ENCODE peak calls at places on chromosomes 2 and 18, in eight cellular contexts. I, Y, Z, U, D, A, B and E are unnamed samples. For H3K4me1, the result is how much of the 10 kb centered on the place peaks cover.

GRCh38 chr2:171814883-171815282 is 79.2 kb downstream of the SLC25A12 start:
- DNase-seq in I (no peak), Y (no peak), Z (no peak), U (no peak), D (no peak), A (no peak), B (no peak), E (no peak)

GRCh38 chr18:79394438-79395307 is 1.1 kb upstream of the NFATC1 start:
- DNase-seq in I (no peak), Y (peak), Z (peak), U (peak), D (peak), A (peak), B (no peak), E (no peak)

GRCh38 chr18:79458131-79458838 is 62.6 kb downstream of the NFATC1 start:
- DNase-seq in I (peak), Y (peak), Z (peak), U (no peak), D (peak), A (peak), B (peak), E (peak)

GRCh38 chr2:240997856-240998705 is at the start of gene SNED1:
- DNase-seq in I (peak), Y (peak), Z (peak), U (no peak), D (peak), A (peak), B (peak), E (no peak)

GRCh38 chr2:43945439-43945838 is 50.4 kb downstream of the LRPPRC start:
- DNase-seq in I (no peak), Y (no peak), Z (no peak), U (no peak), D (no peak), A (no peak), B (no peak), E (no peak)

GRCh38 chr2:161118722-161119121 is 41.5 kb upstream of the TANK start:
- DNase-seq in I (no peak), Y (no peak), Z (no peak), U (no peak), D (no peak), A (no peak), B (no peak), E (no peak)

GRCh38 chr2:234587341-234588053 is 90.6 kb upstream of the ARL4C start:
- DNase-seq in I (no peak), Y (peak), Z (peak), U (no peak), D (no peak), A (no peak), B (no peak), E (no peak)

GRCh38 chr2:226526731-226527130 is 272.9 kb downstream of the IRS1 start:
- DNase-seq in I (no peak), Y (no peak), Z (peak), U (no peak), D (no peak), A (no peak), B (no peak), E (no peak)

GRCh38 chr2:207475546-207475945 is 54.2 kb upstream of the CREB1 start:
- DNase-seq in I (no peak), Y (peak), Z (no peak), U (no peak), D (no peak), A (no peak), B (no peak), E (no peak)

GRCh38 chr18:48022021-48022420 is 91.6 kb upstream of the SMAD2 start:
- DNase-seq in I (no peak), Y (no peak), Z (no peak), U (no peak), D (no peak), A (no peak), B (no peak), E (no peak)

GRCh38 chr2:129713337-129713736 is 266.1 kb upstream of the RAB6C start:
- DNase-seq in I (no peak), Y (no peak), Z (no peak), U (no peak), D (no peak), A (no peak), B (no peak), E (no peak)

GRCh38 chr2:197310940-197311485 is 433 bp upstream of the ANKRD44 start:
- DNase-seq in I (no peak), Y (no peak), Z (peak), U (no peak), D (no peak), A (no peak), B (no peak), E (no peak)

GRCh38 chr2:166411473-166412230 is 35.9 kb upstream of the SCN9A start:
- DNase-seq in I (no peak), Y (peak), Z (peak), U (no peak), D (no peak), A (no peak), B (no peak), E (peak)

GRCh38 chr18:28095041-28095440 is 81.9 kb downstream of the CDH2 start:
- DNase-seq in I (no peak), Y (peak), Z (no peak), U (no peak), D (no peak), A (no peak), B (no peak), E (peak)

GRCh38 chr2:239803764-239804111 is 221.4 kb downstream of the NDUFA10 start:
- DNase-seq in I (no peak), Y (no peak), Z (no peak), U (no peak), D (peak), A (no peak), B (no peak), E (no peak)

GRCh38 chr2:29987141-29987540 is 65.8 kb upstream of the ALK start:
- DNase-seq in I (no peak), Y (no peak), Z (no peak), U (no peak), D (no peak), A (no peak), B (no peak), E (no peak)

GRCh38 chr2:101826716-101827115 is 129.2 kb downstream of the MAP4K4 start:
- DNase-seq in I (no peak), Y (no peak), Z (no peak), U (no peak), D (no peak), A (no peak), B (no peak), E (no peak)

GRCh38 chr18:24602156-24602555 is 141.7 kb downstream of the HRH4 start:
- DNase-seq in I (no peak), Y (no peak), Z (no peak), U (no peak), D (no peak), A (no peak), B (no peak), E (no peak)

GRCh38 chr2:54041135-54041534 is 70.3 kb upstream of the PSME4 start:
- DNase-seq in I (no peak), Y (peak), Z (no peak), U (no peak), D (no peak), A (no peak), B (no peak), E (peak)

GRCh38 chr2:105287692-105288091 is 41.8 kb downstream of the TGFBRAP1 start:
- DNase-seq in I (no peak), Y (peak), Z (peak), U (peak), D (no peak), A (peak), B (peak), E (no peak)

GRCh38 chr2:23621616-23622015 is 236.6 kb downstream of the KLHL29 start:
- DNase-seq in I (no peak), Y (no peak), Z (no peak), U (no peak), D (no peak), A (no peak), B (no peak), E (no peak)

GRCh38 chr2:72973566-72974435 is 56.5 kb downstream of the EMX1 start:
- DNase-seq in I (peak), Y (peak), Z (peak), U (peak), D (no peak), A (peak), B (peak), E (no peak)

DNA sequence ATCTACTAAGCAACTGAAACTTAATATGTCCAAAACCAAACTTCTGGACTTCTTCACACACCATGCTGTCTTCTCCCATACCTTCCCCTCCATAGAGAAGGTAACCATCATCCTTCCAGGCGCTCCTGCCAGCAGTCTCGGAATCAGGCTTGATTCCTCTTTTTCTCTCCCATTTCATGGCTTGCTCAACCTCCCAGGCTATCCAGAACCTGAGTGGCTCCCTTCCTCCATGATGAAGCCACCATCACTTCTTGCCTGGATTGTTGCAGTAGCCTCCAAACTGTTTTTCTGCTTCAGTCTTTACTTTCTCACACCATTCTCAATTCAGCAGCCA is 40.1 kb upstream of the NDUFV2 start:
- DNase-seq in I (no peak), Y (no peak), Z (no peak), U (no peak), D (no peak), A (no peak), B (no peak), E (no peak)
- H3K4me1 ChIP-seq in I (under half), Y (under half), Z (under half), U (half or more), D (under half), A (under half), B (under half), E (under half)

GRCh38 chr18:63259581-63259830 is 60.1 kb downstream of the BCL2 start:
- DNase-seq in I (no peak), Y (no peak), Z (no peak), U (no peak), D (no peak), A (no peak), B (no peak), E (no peak)
- H3K27ac ChIP-seq in I (no peak), Y (no peak), Z (no peak), U (no peak), D (no peak), A (peak), B (no peak), E (no peak)

DNA sequence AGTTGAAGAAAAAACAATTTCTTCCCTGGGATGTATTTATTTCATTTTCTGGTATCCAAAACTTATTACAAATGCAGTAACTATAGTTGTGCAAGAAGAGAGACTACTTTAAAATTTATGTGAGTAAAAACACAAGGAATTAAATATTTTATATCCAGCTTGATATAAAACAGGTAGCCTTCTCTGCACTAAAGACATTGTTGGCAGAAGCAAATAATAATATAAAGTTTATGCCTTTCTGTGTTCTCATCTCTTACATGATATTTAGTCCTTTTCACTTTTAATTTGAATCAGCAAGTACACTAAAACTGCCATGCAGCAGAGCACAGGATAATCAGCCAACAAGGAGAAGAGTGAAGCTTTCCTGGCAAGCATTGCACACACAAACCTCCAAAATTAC is 352.7 kb downstream of the ARL6IP6 start:
- DNase-seq in I (no peak), Y (no peak), Z (no peak), U (no peak), D (no peak), A (no peak), B (no peak), E (no peak)
- H3K4me1 ChIP-seq in I (under half), Y (under half), Z (under half), U (under half), D (under half), A (under half), B (under half), E (under half)

GRCh38 chr2:85502720-85503119 is 36.2 kb upstream of the MAT2A start:
- DNase-seq in I (no peak), Y (no peak), Z (no peak), U (no peak), D (no peak), A (no peak), B (no peak), E (no peak)
- H3K27ac ChIP-seq in I (no peak), Y (no peak), Z (no peak), U (no peak), D (peak), A (peak), B (no peak), E (peak)

DNA sequence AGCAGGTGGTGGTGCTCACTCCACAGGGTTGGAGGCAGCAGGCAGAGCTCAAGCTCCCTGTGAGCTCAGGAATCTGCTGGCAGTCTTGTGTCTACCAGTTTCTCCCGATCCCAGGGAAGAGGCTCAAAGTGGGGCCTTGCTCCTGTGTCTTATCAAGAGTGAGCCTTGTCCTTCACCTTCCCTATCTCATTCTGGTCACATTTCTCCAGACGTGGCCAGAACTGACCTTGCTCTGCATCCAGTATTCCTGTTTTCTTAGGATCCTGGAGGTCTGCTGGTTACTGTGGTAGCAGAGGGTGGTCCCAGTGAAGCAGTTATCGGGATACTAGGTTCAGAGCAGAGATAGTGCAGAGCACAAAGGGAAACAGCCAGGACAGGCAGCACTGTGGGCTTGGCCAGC is 47.1 kb upstream of the ASB18 start:
- DNase-seq in I (no peak), Y (no peak), Z (no peak), U (no peak), D (no peak), A (no peak), B (no peak), E (no peak)
- H3K4me1 ChIP-seq in I (under half), Y (under half), Z (under half), U (under half), D (under half), A (under half), B (under half), E (under half)